ENCODE peak calls at places on chromosomes 11 and 22, in eight cellular contexts. F is brain microvascular endothelial cell, Y is thyroid gland, C is osteoblast, B is dorsolateral prefrontal cortex, O is right atrium auricular region, N is left ventricle myocardium inferior, V is psoas muscle. Z is an unnamed sample.

GRCh38 chr11:7869467-7869866 is 61.6 kb downstream of the OR10A6 start:
- DNase-seq in O (no peak), N (no peak), C (no peak), Y (no peak), B (no peak), F (no peak), V (no peak), Z (no peak)

GRCh38 chr22:46068908-46069481 is 81.3 kb upstream of the PPARA start:
- DNase-seq in B (no peak), V (no peak), C (peak), F (no peak), N (peak), Y (peak), O (no peak), Z (peak)

GRCh38 chr22:20979243-20979809 is 2.8 kb upstream of the LZTR1 start:
- DNase-seq in Y (peak), V (peak), B (no peak), F (peak), N (peak), O (no peak), C (peak), Z (peak)

GRCh38 chr11:64909653-64910343 is 7.2 kb downstream of the ATG2A start:
- DNase-seq in N (no peak), F (no peak), Y (no peak), C (no peak), B (no peak), O (no peak), V (no peak), Z (no peak)

GRCh38 chr22:38707346-38707745 is 1.6 kb downstream of the GTPBP1 start:
- DNase-seq in B (no peak), V (no peak), Y (no peak), C (peak), N (no peak), O (no peak), F (no peak), Z (peak)

GRCh38 chr11:128859563-128860441 is 7.3 kb downstream of the KCNJ1 start:
- DNase-seq in O (peak), F (peak), C (peak), Y (peak), B (no peak), N (peak), V (peak), Z (peak)

GRCh38 chr11:87036756-87037449 is 831 bp upstream of the TMEM135 start:
- DNase-seq in B (no peak), C (peak), N (no peak), F (no peak), O (no peak), V (no peak), Y (no peak), Z (peak)

GRCh38 chr11:46009647-46010046 is 87.2 kb downstream of the LARGE2 start:
- DNase-seq in N (no peak), B (no peak), V (no peak), Y (no peak), C (no peak), F (no peak), O (no peak), Z (peak)

GRCh38 chr11:114988644-114989043 is 310.3 kb downstream of the NXPE2 start:
- DNase-seq in O (no peak), Y (no peak), V (no peak), F (no peak), C (no peak), B (no peak), N (no peak), Z (no peak)

GRCh38 chr22:27798526-27799333 is 2.8 kb downstream of the MN1 start:
- DNase-seq in O (no peak), Y (no peak), F (no peak), N (no peak), C (peak), V (no peak), B (no peak), Z (no peak)

GRCh38 chr11:4697583-4697982 is at the start of gene OR51E2:
- DNase-seq in C (no peak), Y (no peak), B (no peak), O (no peak), V (no peak), N (no peak), F (peak), Z (peak)

GRCh38 chr22:49593509-49593908 is 234.2 kb downstream of the BRD1 start:
- DNase-seq in V (no peak), F (no peak), N (no peak), C (no peak), O (no peak), B (no peak), Y (no peak), Z (no peak)

GRCh38 chr11:73295259-73295995 is 12.6 kb upstream of the ARHGEF17 start:
- DNase-seq in B (no peak), C (peak), V (peak), F (peak), O (peak), N (peak), Y (peak), Z (peak)

GRCh38 chr22:45120931-45121330 is 42.8 kb upstream of the NUP50 start:
- DNase-seq in N (no peak), Y (no peak), B (no peak), F (no peak), V (no peak), C (no peak), O (no peak), Z (peak)

GRCh38 chr11:3058753-3059664 is 1.8 kb upstream of the CARS1 start:
- DNase-seq in V (peak), N (no peak), B (no peak), C (peak), O (peak), Y (no peak), F (peak), Z (peak)

GRCh38 chr11:112219476-112220232 is 6.6 kb upstream of the PTS start:
- DNase-seq in N (no peak), B (peak), Y (peak), F (peak), O (no peak), C (no peak), V (no peak), Z (peak)

GRCh38 chr11:108961095-108961494 is 296.2 kb downstream of the DDX10 start:
- DNase-seq in C (no peak), B (no peak), Y (no peak), O (no peak), V (no peak), F (no peak), N (no peak), Z (no peak)

GRCh38 chr11:21142007-21142406 is 472.6 kb downstream of the NELL1 start:
- DNase-seq in O (no peak), C (no peak), B (no peak), N (no peak), Y (no peak), V (no peak), F (no peak), Z (peak)

GRCh38 chr11:86418929-86419328 is 44.2 kb downstream of the CCDC81 start:
- DNase-seq in Y (no peak), C (no peak), N (no peak), F (no peak), B (no peak), V (no peak), O (no peak), Z (peak)

GRCh38 chr22:31846161-31847115 is 92.6 kb downstream of the DEPDC5 start:
- DNase-seq in B (no peak), C (peak), O (no peak), V (no peak), F (peak), Y (no peak), N (no peak), Z (no peak)

GRCh38 chr11:43959321-43959995 is 17.0 kb downstream of the C11orf96 start:
- DNase-seq in Y (no peak), B (no peak), O (peak), V (no peak), N (no peak), F (no peak), C (no peak), Z (no peak)

GRCh38 chr11:115657586-115657985 is 153.4 kb upstream of the CADM1 start:
- DNase-seq in O (no peak), B (no peak), F (no peak), C (no peak), V (no peak), Y (no peak), N (no peak), Z (peak)

GRCh38 chr11:70844387-70844786 is 408.0 kb downstream of the SHANK2 start:
- DNase-seq in O (no peak), C (peak), N (no peak), Y (no peak), F (no peak), B (no peak), V (no peak), Z (peak)

GRCh38 chr22:45499746-45500145 is 2.9 kb upstream of the FBLN1 start:
- DNase-seq in B (no peak), N (peak), Y (no peak), F (no peak), O (peak), V (peak), C (peak), Z (no peak)

GRCh38 chr11:65321828-65322495 is 7.3 kb downstream of the CDC42EP2 start:
- DNase-seq in N (no peak), Y (no peak), V (no peak), F (no peak), O (no peak), C (peak), B (no peak), Z (no peak)

GRCh38 chr22:46674367-46674781 is 54.2 kb downstream of the GRAMD4 start:
- DNase-seq in C (no peak), V (peak), B (no peak), F (no peak), N (peak), Y (peak), O (no peak), Z (no peak)

GRCh38 chr22:21624120-21624879 is 5.5 kb downstream of the YDJC start:
- DNase-seq in N (peak), Y (no peak), V (peak), F (no peak), C (peak), B (peak), O (no peak), Z (no peak)

GRCh38 chr11:72681226-72682153 is 7.3 kb upstream of the PDE2A start:
- DNase-seq in O (no peak), V (no peak), C (no peak), F (no peak), Y (peak), N (no peak), B (peak), Z (peak)

GRCh38 chr11:112697371-112697770 is 263.8 kb upstream of the NCAM1 start:
- DNase-seq in O (no peak), Y (no peak), C (no peak), N (no peak), B (peak), F (no peak), V (no peak), Z (no peak)

GRCh38 chr11:76236092-76237026 is 30.1 kb upstream of the WNT11 start:
- DNase-seq in V (peak), Y (no peak), F (peak), O (peak), B (peak), N (peak), C (peak), Z (peak)

GRCh38 chr22:39214383-39215069 is 30.3 kb downstream of the PDGFB start:
- DNase-seq in Y (peak), N (no peak), V (no peak), O (no peak), C (peak), F (no peak), B (no peak), Z (peak)

GRCh38 chr11:23540101-23540561 is 679.9 kb upstream of the CCDC179 start:
- DNase-seq in N (no peak), Y (no peak), F (peak), C (peak), B (no peak), O (no peak), V (no peak), Z (peak)

GRCh38 chr11:125724125-125724524 is 22.0 kb upstream of the PATE1 start:
- DNase-seq in B (no peak), O (no peak), F (peak), N (no peak), Y (no peak), C (peak), V (no peak), Z (peak)

GRCh38 chr11:8289426-8290047 is 25.9 kb upstream of the LMO1 start:
- DNase-seq in Y (no peak), O (peak), B (no peak), C (no peak), N (no peak), V (no peak), F (no peak), Z (no peak)

GRCh38 chr11:88315981-88316441 is 21.5 kb downstream of the CTSC start:
- DNase-seq in O (no peak), V (no peak), F (no peak), N (no peak), B (no peak), Y (no peak), C (no peak), Z (peak)

GRCh38 chr22:19407649-19408606 is 23.6 kb downstream of the HIRA start:
- DNase-seq in F (no peak), B (no peak), V (no peak), C (no peak), Y (no peak), N (no peak), O (no peak), Z (no peak)

GRCh38 chr11:119410501-119410900 is 12.5 kb downstream of the THY1 start:
- DNase-seq in Y (no peak), B (no peak), O (no peak), N (no peak), V (no peak), F (no peak), C (no peak), Z (peak)

DNA sequence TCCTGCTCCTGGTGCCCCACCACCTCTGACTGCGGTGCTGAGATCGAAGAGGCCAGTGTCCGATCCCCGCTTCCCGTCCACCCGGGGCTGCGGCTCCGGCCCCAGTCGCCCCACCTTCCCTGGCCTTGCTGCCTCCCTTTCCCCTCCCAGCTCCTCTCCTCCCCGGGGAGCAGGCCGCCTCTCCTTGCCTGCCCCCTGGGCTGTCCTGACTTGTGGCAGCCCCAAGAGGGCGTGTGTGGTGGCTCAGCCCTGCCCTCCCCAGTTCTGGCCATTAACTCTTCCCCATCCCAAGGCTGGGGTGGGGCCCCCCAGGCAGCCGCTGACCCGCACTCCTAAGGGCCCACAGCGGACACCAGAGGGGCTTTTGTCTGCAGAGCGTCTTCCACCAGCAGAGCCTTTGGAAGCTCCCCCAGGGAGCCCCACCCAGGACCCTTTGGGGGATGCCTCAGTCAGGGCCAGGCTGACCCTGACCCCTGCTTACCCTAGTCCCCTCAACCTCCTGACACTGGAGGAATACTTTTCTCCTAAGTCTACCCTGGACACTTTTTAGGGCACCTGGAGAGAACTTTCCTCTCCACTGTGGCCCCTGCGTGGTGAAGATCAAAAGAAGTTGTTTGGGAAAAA is 16.7 kb downstream of the RTN4RL2 start:
- DNase-seq in Y (peak), F (no peak), V (peak), C (peak), B (no peak), N (no peak), O (no peak), Z (no peak)
- H3K4me3 ChIP-seq in Y (no peak), F (peak), V (peak), C (peak), B (peak), N (peak), O (peak), Z (peak)

GRCh38 chr11:122679441-122679840 is 23.9 kb downstream of the UBASH3B start:
- DNase-seq in N (no peak), Y (peak), O (no peak), B (no peak), F (no peak), C (no peak), V (no peak), Z (no peak)

GRCh38 chr11:122685041-122685440 is 29.5 kb downstream of the UBASH3B start:
- DNase-seq in B (no peak), Y (no peak), O (no peak), V (no peak), N (no peak), C (no peak), F (no peak), Z (no peak)

GRCh38 chr11:122682464-122682863 is 26.9 kb downstream of the UBASH3B start:
- DNase-seq in V (no peak), Y (no peak), O (no peak), C (no peak), F (no peak), B (peak), N (no peak), Z (no peak)

GRCh38 chr11:122681070-122681469 is 25.5 kb downstream of the UBASH3B start:
- DNase-seq in F (no peak), C (no peak), N (no peak), O (no peak), Y (no peak), B (no peak), V (no peak), Z (no peak)

GRCh38 chr11:122681731-122682130 is 26.2 kb downstream of the UBASH3B start:
- DNase-seq in B (peak), F (no peak), O (no peak), N (no peak), Y (no peak), C (no peak), V (no peak), Z (no peak)
- TF ChIP-seq CTCF in B (no peak), F (no peak), O (no peak), N (no peak), Y (no peak), C (no peak), V (no peak), Z (no peak)

GRCh38 chr11:297666-298405 is 1.5 kb downstream of the IFITM5 start:
- DNase-seq in F (no peak), O (no peak), N (peak), B (no peak), V (peak), C (peak), Y (no peak), Z (no peak)
- H3K4me3 ChIP-seq in F (no peak), O (no peak), N (peak), B (no peak), V (no peak), C (no peak), Y (no peak), Z (no peak)

GRCh38 chr11:90423378-90423777 is 200.5 kb upstream of the CHORDC1 start:
- DNase-seq in Y (peak), N (no peak), C (no peak), O (no peak), F (no peak), V (no peak), B (no peak), Z (peak)

GRCh38 chr11:90426442-90426841 is 203.6 kb upstream of the CHORDC1 start:
- DNase-seq in N (no peak), B (no peak), Y (no peak), C (no peak), F (no peak), O (no peak), V (no peak), Z (no peak)
- TF ChIP-seq CTCF in N (no peak), B (no peak), Y (no peak), C (no peak), F (no peak), O (no peak), V (no peak), Z (no peak)